ENCODE peak calls at places on chromosomes 11 and 22, in ten cellular contexts. K is adrenal gland, Q is A549, D is neural progenitor cell, L is chondrocyte, O is neural crest cell, C is WTC11, R is kidney, S is AG10803, I is astrocyte of the spinal cord. N is an unnamed sample.

GRCh38 chr22:30918761-30919160 is 49.8 kb downstream of the MORC2 start:
- DNase-seq in R (peak; percentile 37), Q (no peak), K (no peak), D (no peak), S (no peak), I (no peak), L (no peak), C (no peak), O (no peak), N (no peak)

GRCh38 chr11:19727246-19727645 is 14.6 kb downstream of the NAV2 start:
- DNase-seq in Q (no peak), D (no peak), S (peak; percentile 69), K (no peak), C (no peak), L (no peak), R (no peak), O (no peak), I (peak; percentile 47), N (no peak)

GRCh38 chr11:64340671-64341335 is 799 bp downstream of the CCDC88B start:
- DNase-seq in I (no peak), S (no peak), L (no peak), O (peak; percentile 62), D (peak; percentile 83), R (peak; percentile 85), Q (no peak), C (peak; percentile 94), K (no peak), N (peak; percentile 81)

GRCh38 chr11:67483498-67483798 is 622 bp downstream of the AIP start:
- DNase-seq in K (no peak), R (no peak), L (no peak), Q (no peak), D (no peak), S (no peak), I (no peak), O (no peak), C (no peak), N (no peak)

GRCh38 chr11:10657308-10658271 is 36.0 kb downstream of the IRAG1 start:
- DNase-seq in Q (no peak), L (no peak), S (peak; percentile 53), O (no peak), K (peak; percentile 82), I (peak; percentile 87), R (no peak), C (no peak), D (no peak), N (no peak)

GRCh38 chr22:30000566-30000965 is 79.7 kb upstream of the HORMAD2 start:
- DNase-seq in Q (no peak), S (no peak), O (no peak), K (no peak), I (peak; percentile 50), C (no peak), D (no peak), L (no peak), R (no peak), N (no peak)

GRCh38 chr11:115525600-115526006 is 21.4 kb upstream of the CADM1 start:
- DNase-seq in I (no peak), Q (no peak), L (no peak), C (no peak), S (no peak), R (no peak), K (no peak), O (no peak), D (no peak), N (no peak)

GRCh38 chr22:24871611-24872205 is 65.7 kb downstream of the SGSM1 start:
- DNase-seq in L (no peak), D (no peak), C (no peak), I (no peak), Q (no peak), O (no peak), K (no peak), R (no peak), S (no peak), N (no peak)

GRCh38 chr11:132318421-132319157 is 948.2 kb downstream of the NTM start:
- DNase-seq in L (no peak), Q (no peak), K (no peak), I (peak; percentile 72), D (no peak), R (no peak), O (no peak), S (peak; percentile 61), C (no peak), N (no peak)

GRCh38 chr11:11521306-11522002 is 100.4 kb downstream of the GALNT18 start:
- DNase-seq in K (no peak), R (no peak), O (no peak), C (no peak), L (no peak), I (no peak), Q (no peak), D (no peak), S (no peak), N (no peak)

GRCh38 chr22:42296883-42297282 is 26.4 kb upstream of the TCF20 start:
- DNase-seq in D (no peak), K (no peak), O (no peak), L (no peak), C (no peak), Q (no peak), S (no peak), R (no peak), I (no peak), N (no peak)

GRCh38 chr11:103364687-103365086 is 255.5 kb downstream of the DYNC2H1 start:
- DNase-seq in O (no peak), K (peak; percentile 62), C (no peak), L (no peak), S (peak; percentile 22), I (no peak), Q (no peak), D (no peak), R (no peak), N (no peak)

GRCh38 chr22:46902998-46903916 is 140.8 kb downstream of the TBC1D22A start:
- DNase-seq in R (peak; percentile 51), O (no peak), L (no peak), Q (no peak), I (no peak), C (peak; percentile 58), S (no peak), D (peak; percentile 13), K (no peak), N (peak; percentile 28)

GRCh38 chr11:67438121-67438902 is 830 bp upstream of the PTPRCAP start:
- DNase-seq in R (peak; percentile 91), Q (no peak), S (no peak), O (no peak), L (peak; percentile 93), D (no peak), I (no peak), C (no peak), K (no peak), N (peak; percentile 49)

GRCh38 chr11:73182824-73183321 is 35.2 kb upstream of the P2RY2 start:
- DNase-seq in R (no peak), C (no peak), I (no peak), Q (no peak), D (no peak), L (no peak), O (no peak), S (no peak), K (peak; percentile 82), N (no peak)
- TF ChIP-seq CTCF in R (no peak), C (no peak), I (no peak), Q (no peak), D (peak; percentile 5), L (no peak), O (no peak), S (no peak), K (no peak), N (no peak)

DNA sequence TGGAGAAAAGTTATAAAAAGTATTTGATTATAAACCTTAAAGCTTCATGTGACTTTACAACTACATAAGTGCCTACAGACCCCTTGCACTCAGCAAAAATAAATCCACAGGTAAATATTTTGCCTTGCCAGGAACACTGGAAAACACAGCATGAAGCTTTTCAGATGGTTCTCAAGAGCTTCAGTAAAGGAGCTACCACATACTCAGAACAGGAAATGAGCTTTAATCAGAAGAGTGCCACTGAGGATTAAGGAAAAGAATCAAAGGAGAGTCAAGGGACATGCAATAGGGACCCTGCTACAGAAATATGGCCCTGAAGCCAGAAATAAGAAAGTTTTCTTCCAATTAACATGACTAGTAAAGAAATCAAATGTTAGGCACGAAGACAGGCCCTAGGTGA is 1.2 kb downstream of the CASP1 start:
- DNase-seq in O (no peak), L (no peak), D (no peak), S (no peak), Q (no peak), C (no peak), K (no peak), I (no peak), R (no peak), N (no peak)
- TF ChIP-seq CTCF in O (no peak), L (no peak), D (no peak), S (no peak), Q (no peak), C (no peak), K (no peak), I (no peak), R (no peak), N (no peak)

DNA sequence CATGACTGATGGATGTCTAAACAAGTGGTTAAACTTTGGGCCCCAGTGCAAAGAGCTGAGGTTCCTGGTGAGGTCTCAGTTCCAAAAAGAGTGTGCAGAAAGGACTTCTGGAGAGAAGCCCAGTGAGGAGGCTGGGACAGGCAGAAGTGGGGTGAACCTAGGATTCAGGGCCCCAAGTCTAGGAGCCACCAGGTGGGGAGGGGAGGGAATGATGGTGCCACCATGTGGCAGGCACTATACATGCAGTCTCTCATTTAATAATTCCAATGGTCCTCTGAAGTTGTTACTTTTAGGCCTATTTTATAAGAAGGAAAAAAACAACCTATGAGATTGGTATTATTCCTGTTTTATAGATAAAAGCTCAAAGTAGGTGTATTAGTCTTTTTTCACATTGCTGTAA is 102.0 kb downstream of the INSC start:
- DNase-seq in C (peak; percentile 36), S (no peak), K (no peak), I (no peak), R (no peak), L (no peak), O (no peak), Q (no peak), D (no peak), N (no peak)
- TF ChIP-seq CTCF in C (peak; percentile 56), S (peak; percentile 52), K (no peak), I (peak; percentile 51), R (peak; percentile 27), L (peak; percentile 63), O (peak; percentile 53), Q (peak; percentile 28), D (peak; percentile 69), N (peak; percentile 54)

GRCh38 chr11:68550485-68550817 is 89.9 kb downstream of the PPP6R3 start:
- DNase-seq in D (no peak), C (no peak), L (no peak), O (no peak), I (no peak), K (no peak), Q (no peak), R (no peak), S (peak; percentile 26), N (no peak)

GRCh38 chr11:68551777-68552176 is 91.2 kb downstream of the PPP6R3 start:
- DNase-seq in C (no peak), K (no peak), O (no peak), S (no peak), D (no peak), R (no peak), L (no peak), Q (no peak), I (no peak), N (no peak)

GRCh38 chr11:68552542-68552941 is 92.0 kb downstream of the PPP6R3 start:
- DNase-seq in I (no peak), Q (no peak), C (no peak), S (no peak), O (no peak), D (no peak), L (no peak), K (no peak), R (no peak), N (no peak)

GRCh38 chr11:68549789-68550484 is 89.4 kb downstream of the PPP6R3 start:
- DNase-seq in O (no peak), S (peak; percentile 72), L (no peak), D (no peak), K (no peak), I (no peak), Q (no peak), R (no peak), C (no peak), N (no peak)

GRCh38 chr11:68551223-68551622 is 90.7 kb downstream of the PPP6R3 start:
- DNase-seq in I (no peak), D (no peak), Q (no peak), L (no peak), R (no peak), O (no peak), S (no peak), K (no peak), C (no peak), N (no peak)
- TF ChIP-seq CTCF in I (no peak), D (no peak), Q (no peak), L (peak; percentile 18), R (no peak), O (no peak), S (no peak), K (no peak), C (no peak), N (no peak)

N was measured in glutamatergic neuron.